ENCODE peak calls at places on chromosomes 6 and 20, in seven cellular contexts. One of them, this sample, is unnamed.

GRCh38 chr6:144234399-144234798 is 50.7 kb upstream of the UTRN start:
- DNase-seq in IMR-90: no peak
- DNase-seq in mesenchymal stem cell: no peak
- DNase-seq in mesendoderm: no peak
- DNase-seq in H9: peak; percentile 38
- DNase-seq in H1: no peak
- DNase-seq in neuronal stem cell: no peak
- DNase-seq in this sample: no peak

GRCh38 chr6:170006524-170007467 is 255.4 kb downstream of the ERMARD start:
- DNase-seq in IMR-90: no peak
- DNase-seq in mesenchymal stem cell: no peak
- DNase-seq in mesendoderm: peak; percentile 95
- DNase-seq in H9: peak; percentile 96
- DNase-seq in H1: peak; percentile 82
- DNase-seq in neuronal stem cell: peak; percentile 64
- DNase-seq in this sample: peak; percentile 88

GRCh38 chr6:61887425-61887824 is 398.6 kb downstream of the KHDRBS2 start:
- DNase-seq in IMR-90: no peak
- DNase-seq in mesenchymal stem cell: peak; percentile 73
- DNase-seq in mesendoderm: peak; percentile 43
- DNase-seq in H9: no peak
- DNase-seq in H1: no peak
- DNase-seq in neuronal stem cell: no peak
- DNase-seq in this sample: no peak

GRCh38 chr20:13121840-13122515 is 99.1 kb upstream of the ISM1 start:
- DNase-seq in IMR-90: no peak
- DNase-seq in mesenchymal stem cell: no peak
- DNase-seq in mesendoderm: no peak
- DNase-seq in H9: no peak
- DNase-seq in H1: no peak
- DNase-seq in neuronal stem cell: no peak
- DNase-seq in this sample: no peak

GRCh38 chr20:20594171-20594530 is 118.3 kb downstream of the RALGAPA2 start:
- DNase-seq in IMR-90: peak; percentile 50
- DNase-seq in mesenchymal stem cell: peak; percentile 49
- DNase-seq in mesendoderm: peak; percentile 29
- DNase-seq in H9: no peak
- DNase-seq in H1: no peak
- DNase-seq in neuronal stem cell: peak; percentile 5
- DNase-seq in this sample: peak; percentile 66

GRCh38 chr6:138572200-138572875 is 73.0 kb upstream of the NHSL1 start:
- DNase-seq in IMR-90: peak; percentile 91
- DNase-seq in mesenchymal stem cell: peak; percentile 79
- DNase-seq in mesendoderm: peak; percentile 88
- DNase-seq in H9: peak; percentile 81
- DNase-seq in H1: no peak
- DNase-seq in neuronal stem cell: peak; percentile 76
- DNase-seq in this sample: peak; percentile 62

GRCh38 chr6:23180504-23181293 is 611.3 kb downstream of the HDGFL1 start:
- DNase-seq in IMR-90: peak; percentile 90
- DNase-seq in mesenchymal stem cell: peak; percentile 62
- DNase-seq in mesendoderm: peak; percentile 31
- DNase-seq in H9: no peak
- DNase-seq in H1: no peak
- DNase-seq in neuronal stem cell: peak; percentile 64
- DNase-seq in this sample: no peak

GRCh38 chr6:118892248-118893094 is 1.5 kb upstream of the ASF1A start:
- DNase-seq in IMR-90: no peak
- DNase-seq in mesenchymal stem cell: no peak
- DNase-seq in mesendoderm: no peak
- DNase-seq in H9: no peak
- DNase-seq in H1: no peak
- DNase-seq in neuronal stem cell: no peak
- DNase-seq in this sample: peak; percentile 46

GRCh38 chr6:111270121-111270520 is 182.8 kb downstream of the SLC16A10 start:
- DNase-seq in IMR-90: no peak
- DNase-seq in mesenchymal stem cell: no peak
- DNase-seq in mesendoderm: no peak
- DNase-seq in H9: no peak
- DNase-seq in H1: no peak
- DNase-seq in neuronal stem cell: no peak
- DNase-seq in this sample: peak; percentile 72

GRCh38 chr6:41878246-41878645 is 16.9 kb downstream of the USP49 start:
- DNase-seq in IMR-90: peak; percentile 68
- DNase-seq in mesenchymal stem cell: no peak
- DNase-seq in mesendoderm: peak; percentile 82
- DNase-seq in H9: no peak
- DNase-seq in H1: no peak
- DNase-seq in neuronal stem cell: no peak
- DNase-seq in this sample: no peak

GRCh38 chr6:164693934-164694333 is 615.5 kb downstream of the C6orf118 start:
- DNase-seq in IMR-90: no peak
- DNase-seq in mesenchymal stem cell: no peak
- DNase-seq in mesendoderm: peak; percentile 7
- DNase-seq in H9: no peak
- DNase-seq in H1: peak; percentile 5
- DNase-seq in neuronal stem cell: no peak
- DNase-seq in this sample: no peak

GRCh38 chr20:10487354-10488115 is 52.4 kb downstream of the SLX4IP start:
- DNase-seq in IMR-90: peak; percentile 58
- DNase-seq in mesenchymal stem cell: peak; percentile 57
- DNase-seq in mesendoderm: no peak
- DNase-seq in H9: no peak
- DNase-seq in H1: no peak
- DNase-seq in neuronal stem cell: no peak
- DNase-seq in this sample: peak; percentile 83

GRCh38 chr6:33201147-33201545 is 479 bp downstream of the SLC39A7 start:
- DNase-seq in IMR-90: no peak
- DNase-seq in mesenchymal stem cell: no peak
- DNase-seq in mesendoderm: no peak
- DNase-seq in H9: no peak
- DNase-seq in H1: no peak
- DNase-seq in neuronal stem cell: no peak
- DNase-seq in this sample: no peak

GRCh38 chr6:7445076-7445475 is 55.5 kb downstream of the RIOK1 start:
- DNase-seq in IMR-90: no peak
- DNase-seq in mesenchymal stem cell: no peak
- DNase-seq in mesendoderm: no peak
- DNase-seq in H9: no peak
- DNase-seq in H1: no peak
- DNase-seq in neuronal stem cell: no peak
- DNase-seq in this sample: no peak

GRCh38 chr6:6515691-6516607 is 72.6 kb upstream of the LY86 start:
- DNase-seq in IMR-90: no peak
- DNase-seq in mesenchymal stem cell: no peak
- DNase-seq in mesendoderm: no peak
- DNase-seq in H9: no peak
- DNase-seq in H1: no peak
- DNase-seq in neuronal stem cell: no peak
- DNase-seq in this sample: no peak

GRCh38 chr20:45946149-45946970 is 11.9 kb downstream of the PCIF1 start:
- DNase-seq in IMR-90: no peak
- DNase-seq in mesenchymal stem cell: peak; percentile 66
- DNase-seq in mesendoderm: no peak
- DNase-seq in H9: no peak
- DNase-seq in H1: no peak
- DNase-seq in neuronal stem cell: no peak
- DNase-seq in this sample: peak; percentile 49

GRCh38 chr6:96104910-96105309 is 89.1 kb downstream of the FUT9 start:
- DNase-seq in IMR-90: no peak
- DNase-seq in mesenchymal stem cell: no peak
- DNase-seq in mesendoderm: no peak
- DNase-seq in H9: no peak
- DNase-seq in H1: no peak
- DNase-seq in neuronal stem cell: no peak
- DNase-seq in this sample: peak; percentile 93

GRCh38 chr20:62299666-62300236 is 3.0 kb upstream of the ADRM1 start:
- DNase-seq in IMR-90: no peak
- DNase-seq in mesenchymal stem cell: no peak
- DNase-seq in mesendoderm: no peak
- DNase-seq in H9: peak; percentile 28
- DNase-seq in H1: no peak
- DNase-seq in neuronal stem cell: no peak
- DNase-seq in this sample: no peak

GRCh38 chr6:138258991-138259390 is 40.7 kb upstream of the PBOV1 start:
- DNase-seq in IMR-90: no peak
- DNase-seq in mesenchymal stem cell: no peak
- DNase-seq in mesendoderm: no peak
- DNase-seq in H9: no peak
- DNase-seq in H1: no peak
- DNase-seq in neuronal stem cell: no peak
- DNase-seq in this sample: no peak

GRCh38 chr6:149035806-149036205 is 281.7 kb upstream of the TAB2 start:
- DNase-seq in IMR-90: no peak
- DNase-seq in mesenchymal stem cell: no peak
- DNase-seq in mesendoderm: no peak
- DNase-seq in H9: no peak
- DNase-seq in H1: no peak
- DNase-seq in neuronal stem cell: no peak
- DNase-seq in this sample: no peak

GRCh38 chr6:11143394-11144371 is 32.2 kb upstream of the ERVFRD-1 start:
- DNase-seq in IMR-90: peak; percentile 92
- DNase-seq in mesenchymal stem cell: peak; percentile 97
- DNase-seq in mesendoderm: peak; percentile 72
- DNase-seq in H9: no peak
- DNase-seq in H1: no peak
- DNase-seq in neuronal stem cell: no peak
- DNase-seq in this sample: peak; percentile 95

GRCh38 chr6:87257565-87257964 is 64.8 kb upstream of the SMIM8 start:
- DNase-seq in IMR-90: no peak
- DNase-seq in mesenchymal stem cell: no peak
- DNase-seq in mesendoderm: no peak
- DNase-seq in H9: peak; percentile 35
- DNase-seq in H1: no peak
- DNase-seq in neuronal stem cell: no peak
- DNase-seq in this sample: no peak

GRCh38 chr6:3899061-3899460 is 49.9 kb downstream of the FAM50B start:
- DNase-seq in IMR-90: no peak
- DNase-seq in mesenchymal stem cell: no peak
- DNase-seq in mesendoderm: no peak
- DNase-seq in H9: no peak
- DNase-seq in H1: no peak
- DNase-seq in neuronal stem cell: no peak
- DNase-seq in this sample: no peak
- H3K23ac ChIP-seq in IMR-90: no peak overlapping the region
- H3K23ac ChIP-seq in mesenchymal stem cell: no peak overlapping the region
- H3K23ac ChIP-seq in mesendoderm: no peak overlapping the region
- H3K23ac ChIP-seq in H9: no peak overlapping the region
- H3K23ac ChIP-seq in H1: no peak overlapping the region
- H3K23ac ChIP-seq in neuronal stem cell: no peak overlapping the region
- H3K23ac ChIP-seq in this sample: no peak overlapping the region

GRCh38 chr6:71419954-71420692 is 131.5 kb downstream of the OGFRL1 start:
- DNase-seq in IMR-90: peak; percentile 35
- DNase-seq in mesenchymal stem cell: peak; percentile 65
- DNase-seq in mesendoderm: peak; percentile 11
- DNase-seq in H9: no peak
- DNase-seq in H1: no peak
- DNase-seq in neuronal stem cell: peak; percentile 73
- DNase-seq in this sample: peak; percentile 40
- H3K9ac ChIP-seq in IMR-90: peak overlapping the region; percentile 92
- H3K9ac ChIP-seq in mesenchymal stem cell: peak overlapping the region; percentile 85
- H3K9ac ChIP-seq in mesendoderm: peak overlapping the region; percentile 68
- H3K9ac ChIP-seq in H9: peak overlapping the region; percentile 20
- H3K9ac ChIP-seq in H1: peak overlapping the region; percentile 63
- H3K9ac ChIP-seq in neuronal stem cell: peak overlapping the region; percentile 88
- H3K9ac ChIP-seq in this sample: peak overlapping the region; percentile 91

GRCh38 chr6:128919412-128919811 is 36.5 kb downstream of the LAMA2 start:
- DNase-seq in IMR-90: peak; percentile 61
- DNase-seq in mesenchymal stem cell: no peak
- DNase-seq in mesendoderm: no peak
- DNase-seq in H9: no peak
- DNase-seq in H1: no peak
- DNase-seq in neuronal stem cell: no peak
- DNase-seq in this sample: no peak
- H3K18ac ChIP-seq in IMR-90: no peak overlapping the region
- H3K18ac ChIP-seq in mesenchymal stem cell: no peak overlapping the region
- H3K18ac ChIP-seq in mesendoderm: no peak overlapping the region
- H3K18ac ChIP-seq in H9: no peak overlapping the region
- H3K18ac ChIP-seq in H1: no peak overlapping the region
- H3K18ac ChIP-seq in neuronal stem cell: no peak overlapping the region
- H3K18ac ChIP-seq in this sample: no peak overlapping the region

GRCh38 chr6:19558934-19559333 is 278.2 kb upstream of the ID4 start:
- DNase-seq in IMR-90: no peak
- DNase-seq in mesenchymal stem cell: no peak
- DNase-seq in mesendoderm: no peak
- DNase-seq in H9: no peak
- DNase-seq in H1: no peak
- DNase-seq in neuronal stem cell: no peak
- DNase-seq in this sample: no peak

GRCh38 chr6:19552588-19552987 is 284.6 kb upstream of the ID4 start:
- DNase-seq in IMR-90: no peak
- DNase-seq in mesenchymal stem cell: no peak
- DNase-seq in mesendoderm: no peak
- DNase-seq in H9: no peak
- DNase-seq in H1: no peak
- DNase-seq in neuronal stem cell: no peak
- DNase-seq in this sample: no peak

GRCh38 chr6:19557191-19557590 is 280.0 kb upstream of the ID4 start:
- DNase-seq in IMR-90: no peak
- DNase-seq in mesenchymal stem cell: no peak
- DNase-seq in mesendoderm: no peak
- DNase-seq in H9: no peak
- DNase-seq in H1: no peak
- DNase-seq in neuronal stem cell: no peak
- DNase-seq in this sample: no peak

GRCh38 chr6:19551611-19552010 is 285.6 kb upstream of the ID4 start:
- DNase-seq in IMR-90: no peak
- DNase-seq in mesenchymal stem cell: no peak
- DNase-seq in mesendoderm: no peak
- DNase-seq in H9: no peak
- DNase-seq in H1: no peak
- DNase-seq in neuronal stem cell: no peak
- DNase-seq in this sample: no peak

DNA sequence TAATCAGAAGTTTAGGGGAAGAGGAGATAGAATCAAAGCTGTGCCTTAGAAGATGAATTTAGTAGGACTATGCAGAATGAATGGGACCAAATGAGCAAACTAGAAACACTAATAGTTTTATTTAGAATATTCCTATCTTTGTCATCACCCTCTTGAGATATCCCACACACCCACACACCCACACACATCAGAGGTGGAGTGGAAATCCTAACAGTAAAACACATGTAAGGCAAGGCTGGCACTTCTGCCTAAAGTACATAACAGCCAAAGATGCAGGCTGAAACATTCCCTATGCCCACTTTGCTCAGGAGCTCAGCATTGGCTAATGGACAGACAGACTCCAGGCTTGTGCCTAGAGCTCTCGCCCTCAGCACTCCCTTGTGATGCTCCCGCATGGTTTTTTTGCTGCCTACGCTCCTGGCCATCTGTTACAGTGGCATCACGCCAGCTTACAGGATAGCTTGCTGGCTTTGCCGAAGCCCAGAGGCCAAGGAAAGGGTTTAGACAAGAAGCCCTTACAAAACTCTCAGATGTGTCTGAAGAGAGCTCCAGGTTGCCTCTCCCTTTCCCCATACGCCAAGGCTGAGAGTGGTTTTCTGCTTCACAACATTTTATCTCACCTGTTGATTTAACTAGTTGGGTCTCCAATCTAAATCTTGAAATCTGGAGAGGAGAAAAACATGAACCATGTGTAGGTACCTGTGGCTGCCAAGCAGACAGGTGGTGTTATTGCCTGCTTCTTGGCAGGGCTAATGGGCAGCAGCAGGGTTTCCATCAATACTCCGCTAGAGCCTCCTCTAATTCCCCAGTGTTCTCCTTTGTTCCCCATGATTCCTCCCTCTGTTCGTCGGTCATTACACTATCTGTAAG is 282.6 kb upstream of the ID4 start:
- DNase-seq in IMR-90: no peak
- DNase-seq in mesenchymal stem cell: no peak
- DNase-seq in mesendoderm: no peak
- DNase-seq in H9: no peak
- DNase-seq in H1: no peak
- DNase-seq in neuronal stem cell: no peak
- DNase-seq in this sample: no peak
- H3K23ac ChIP-seq in IMR-90: no peak overlapping the region
- H3K23ac ChIP-seq in mesenchymal stem cell: no peak overlapping the region
- H3K23ac ChIP-seq in mesendoderm: no peak overlapping the region
- H3K23ac ChIP-seq in H9: no peak overlapping the region
- H3K23ac ChIP-seq in H1: no peak overlapping the region
- H3K23ac ChIP-seq in neuronal stem cell: no peak overlapping the region
- H3K23ac ChIP-seq in this sample: no peak overlapping the region

This sample was measured in trophoblast cell.